ENCODE peak calls at places on chromosomes 6 and 20, in eight cellular contexts. D is cardiac fibroblast, Z is AG10803, Y is pancreas, R is prostate gland, J is IMR-90, S is upper lobe of right lung, X is coronary artery. N is an unnamed sample.

GRCh38 chr20:19727251-19727847 is 30.7 kb upstream of the RIN2 start:
- DNase-seq in D (no peak), Z (no peak), Y (no peak), R (no peak), J (no peak), S (no peak), X (peak; percentile 61), N (no peak)

GRCh38 chr6:38676974-38677544 is 25.9 kb downstream of the GLO1 start:
- DNase-seq in D (no peak), Z (no peak), Y (no peak), R (no peak), J (no peak), S (no peak), X (no peak), N (no peak)

GRCh38 chr20:63597651-63598478 is 23.8 kb upstream of the HELZ2 start:
- DNase-seq in D (no peak), Z (no peak), Y (no peak), R (no peak), J (no peak), S (no peak), X (no peak), N (no peak)

GRCh38 chr6:77173472-77174074 is 289.7 kb downstream of the HTR1B start:
- DNase-seq in D (peak; percentile 18), Z (peak; percentile 2), Y (no peak), R (no peak), J (peak; percentile 13), S (no peak), X (no peak), N (no peak)

GRCh38 chr6:43973351-43973750 is 153.9 kb downstream of the MRPL14 start:
- DNase-seq in D (no peak), Z (no peak), Y (no peak), R (peak; percentile 41), J (no peak), S (peak; percentile 70), X (no peak), N (no peak)

GRCh38 chr6:3748208-3748701 is 3.3 kb downstream of the PXDC1 start:
- DNase-seq in D (peak; percentile 79), Z (peak; percentile 91), Y (peak; percentile 69), R (no peak), J (peak; percentile 86), S (no peak), X (no peak), N (no peak)

GRCh38 chr20:52972965-52973819 is 1.0 kb downstream of the TSHZ2 start:
- DNase-seq in D (no peak), Z (no peak), Y (peak; percentile 68), R (peak; percentile 17), J (no peak), S (no peak), X (no peak), N (no peak)

GRCh38 chr6:144190051-144190450 is 39.7 kb downstream of the STX11 start:
- DNase-seq in D (no peak), Z (no peak), Y (no peak), R (no peak), J (no peak), S (no peak), X (no peak), N (no peak)

GRCh38 chr6:109374493-109374892 is 7.8 kb downstream of the CD164 start:
- DNase-seq in D (no peak), Z (no peak), Y (no peak), R (no peak), J (no peak), S (no peak), X (no peak), N (no peak)

GRCh38 chr6:40359808-40360207 is 227.4 kb downstream of the LRFN2 start:
- DNase-seq in D (no peak), Z (no peak), Y (no peak), R (no peak), J (no peak), S (no peak), X (no peak), N (no peak)

GRCh38 chr20:38789503-38790209 is 15.8 kb upstream of the PPP1R16B start:
- DNase-seq in D (peak; percentile 8), Z (peak; percentile 40), Y (no peak), R (no peak), J (peak; percentile 47), S (no peak), X (no peak), N (no peak)

GRCh38 chr6:90399970-90400369 is 103.3 kb upstream of the BACH2 start:
- DNase-seq in D (peak; percentile 14), Z (no peak), Y (no peak), R (no peak), J (no peak), S (no peak), X (no peak), N (no peak)

GRCh38 chr20:25021336-25021735 is 28.8 kb upstream of the APMAP start:
- DNase-seq in D (no peak), Z (no peak), Y (no peak), R (no peak), J (no peak), S (peak; percentile 38), X (no peak), N (no peak)

GRCh38 chr6:134491473-134491872 is 173.6 kb upstream of the SGK1 start:
- DNase-seq in D (peak; percentile 56), Z (no peak), Y (no peak), R (no peak), J (peak; percentile 68), S (no peak), X (no peak), N (no peak)

GRCh38 chr20:57829805-57830514 is 120.1 kb upstream of the PMEPA1 start:
- DNase-seq in D (no peak), Z (no peak), Y (no peak), R (no peak), J (no peak), S (no peak), X (no peak), N (no peak)

GRCh38 chr20:59835057-59835447 is 98.4 kb downstream of the SYCP2 start:
- DNase-seq in D (peak; percentile 12), Z (no peak), Y (no peak), R (no peak), J (no peak), S (no peak), X (no peak), N (no peak)

GRCh38 chr6:74249658-74250057 is 553.7 kb downstream of the CD109 start:
- DNase-seq in D (peak; percentile 8), Z (peak; percentile 62), Y (no peak), R (no peak), J (peak; percentile 96), S (no peak), X (no peak), N (no peak)

GRCh38 chr6:3369985-3370360 is 86.9 kb downstream of the SLC22A23 start:
- DNase-seq in D (no peak), Z (no peak), Y (no peak), R (no peak), J (no peak), S (no peak), X (no peak), N (no peak)

GRCh38 chr6:56102216-56102615 is 145.2 kb downstream of the COL21A1 start:
- DNase-seq in D (peak; percentile 11), Z (no peak), Y (no peak), R (no peak), J (no peak), S (no peak), X (no peak), N (no peak)

GRCh38 chr6:169454204-169454871 is 200.7 kb upstream of the THBS2 start:
- DNase-seq in D (peak; percentile 56), Z (peak; percentile 98), Y (no peak), R (no peak), J (peak; percentile 94), S (no peak), X (no peak), N (no peak)
- TF ChIP-seq CTCF in D (no peak), Z (peak; percentile 24), Y (no peak), R (no peak), J (peak; percentile 2), S (no peak), X (no peak), N (no peak)

GRCh38 chr6:88141641-88142298 is 24.4 kb downstream of the CNR1 start:
- DNase-seq in D (no peak), Z (no peak), Y (no peak), R (no peak), J (no peak), S (no peak), X (no peak), N (peak; percentile 73)
- H3K4me3 ChIP-seq in D (no peak overlapping the region), Z (no peak overlapping the region), Y (no peak overlapping the region), R (no peak overlapping the region), J (no peak overlapping the region), S (no peak overlapping the region), X (no peak overlapping the region), N (peak overlapping the region; percentile 23)

GRCh38 chr6:10425973-10426780 is 11.3 kb upstream of the TFAP2A start:
- DNase-seq in D (no peak), Z (peak; percentile 44), Y (peak; percentile 74), R (no peak), J (no peak), S (no peak), X (no peak), N (no peak)

GRCh38 chr6:10433322-10433721 is 18.4 kb upstream of the TFAP2A start:
- DNase-seq in D (no peak), Z (no peak), Y (no peak), R (no peak), J (no peak), S (no peak), X (no peak), N (no peak)

GRCh38 chr6:10426781-10427279 is 12.0 kb upstream of the TFAP2A start:
- DNase-seq in D (no peak), Z (no peak), Y (no peak), R (no peak), J (no peak), S (no peak), X (no peak), N (no peak)

GRCh38 chr6:10431423-10432164 is 16.7 kb upstream of the TFAP2A start:
- DNase-seq in D (no peak), Z (no peak), Y (no peak), R (no peak), J (no peak), S (no peak), X (no peak), N (no peak)

GRCh38 chr6:10429638-10430427 is 15.0 kb upstream of the TFAP2A start:
- DNase-seq in D (peak; percentile 72), Z (peak; percentile 54), Y (no peak), R (no peak), J (peak; percentile 52), S (no peak), X (no peak), N (peak; percentile 33)
- TF ChIP-seq CTCF in D (peak; percentile 30), Z (peak; percentile 65), Y (peak; percentile 23), R (peak; percentile 44), J (peak; percentile 58), S (peak; percentile 47), X (no peak), N (peak; percentile 62)

GRCh38 chr6:111674882-111675281 is 69.2 kb upstream of the TRAF3IP2 start:
- DNase-seq in D (no peak), Z (no peak), Y (no peak), R (no peak), J (no peak), S (no peak), X (no peak), N (no peak)

GRCh38 chr6:111680013-111680712 is 74.5 kb upstream of the TRAF3IP2 start:
- DNase-seq in D (peak; percentile 55), Z (no peak), Y (no peak), R (no peak), J (no peak), S (no peak), X (no peak), N (no peak)

GRCh38 chr6:111676383-111676782 is 70.7 kb upstream of the TRAF3IP2 start:
- DNase-seq in D (no peak), Z (no peak), Y (no peak), R (no peak), J (no peak), S (no peak), X (no peak), N (no peak)

GRCh38 chr6:111679126-111679525 is 73.4 kb upstream of the TRAF3IP2 start:
- DNase-seq in D (no peak), Z (no peak), Y (no peak), R (no peak), J (no peak), S (no peak), X (no peak), N (no peak)

GRCh38 chr6:111677186-111677990 is 71.7 kb upstream of the TRAF3IP2 start:
- DNase-seq in D (no peak), Z (no peak), Y (no peak), R (no peak), J (no peak), S (no peak), X (no peak), N (no peak)
- H3K4me3 ChIP-seq in D (no peak overlapping the region), Z (no peak overlapping the region), Y (no peak overlapping the region), R (no peak overlapping the region), J (no peak overlapping the region), S (no peak overlapping the region), X (no peak overlapping the region), N (no peak overlapping the region)

N was measured in GM12864.